ENCODE peak calls at places on chromosomes 1 and 21, in ten cellular contexts. X, H, B, T, Z, W, J, O, R and F are unnamed samples.

GRCh38 chr1:155127105-155127671 is 488 bp upstream of the EFNA1 start:
- DNase-seq in X (peak; percentile 80), H (peak; percentile 48), B (peak; percentile 57), T (peak; percentile 76), Z (peak; percentile 70), W (no peak), J (no peak), O (peak; percentile 55), R (peak; percentile 91), F (no peak)

GRCh38 chr1:8373547-8374270 is 55.8 kb downstream of the SLC45A1 start:
- DNase-seq in X (peak; percentile 40), H (peak; percentile 77), B (peak; percentile 92), T (peak; percentile 81), Z (peak; percentile 89), W (no peak), J (no peak), O (peak; percentile 93), R (no peak), F (no peak)

GRCh38 chr21:34260598-34260997 is 103.2 kb upstream of the KCNE2 start:
- DNase-seq in X (no peak), H (no peak), B (no peak), T (no peak), Z (no peak), W (no peak), J (no peak), O (no peak), R (no peak), F (no peak)

GRCh38 chr21:41600961-41601572 is 93.1 kb upstream of the TMPRSS2 start:
- DNase-seq in X (no peak), H (no peak), B (no peak), T (no peak), Z (no peak), W (no peak), J (no peak), O (no peak), R (peak; percentile 57), F (no peak)

GRCh38 chr1:182909578-182909977 is 43.4 kb downstream of the SHCBP1L start:
- DNase-seq in X (peak; percentile 21), H (no peak), B (no peak), T (no peak), Z (no peak), W (no peak), J (no peak), O (no peak), R (no peak), F (no peak)

GRCh38 chr1:90761156-90761555 is 44.1 kb upstream of the BARHL2 start:
- DNase-seq in X (peak; percentile 20), H (no peak), B (no peak), T (no peak), Z (no peak), W (no peak), J (no peak), O (no peak), R (no peak), F (no peak)

GRCh38 chr21:45217010-45217409 is 70.7 kb downstream of the POFUT2 start:
- DNase-seq in X (no peak), H (no peak), B (no peak), T (no peak), Z (no peak), W (no peak), J (no peak), O (no peak), R (no peak), F (no peak)

GRCh38 chr1:224726783-224727182 is 110.7 kb downstream of the CNIH3 start:
- DNase-seq in X (no peak), H (no peak), B (peak; percentile 91), T (peak; percentile 70), Z (peak; percentile 98), W (no peak), J (no peak), O (no peak), R (peak; percentile 77), F (no peak)

GRCh38 chr1:110476028-110476765 is 25.2 kb downstream of the PROK1 start:
- DNase-seq in X (no peak), H (no peak), B (no peak), T (no peak), Z (no peak), W (no peak), J (no peak), O (no peak), R (no peak), F (no peak)

GRCh38 chr1:27366113-27366410 is 699 bp downstream of the MAP3K6 start:
- DNase-seq in X (peak; percentile 89), H (peak; percentile 94), B (peak; percentile 49), T (peak; percentile 86), Z (peak; percentile 58), W (peak; percentile 54), J (peak; percentile 50), O (peak; percentile 84), R (peak; percentile 96), F (no peak)

GRCh38 chr1:156195853-156196252 is 1.9 kb downstream of the SLC25A44 start:
- DNase-seq in X (no peak), H (no peak), B (no peak), T (no peak), Z (no peak), W (no peak), J (no peak), O (no peak), R (no peak), F (no peak)
- H3K4me3 ChIP-seq in X (no peak overlapping the region), H (no peak overlapping the region), B (no peak overlapping the region), T (no peak overlapping the region), Z (no peak overlapping the region), W (no peak overlapping the region), J (no peak overlapping the region), O (no peak overlapping the region), R (no peak overlapping the region), F (no peak overlapping the region)

GRCh38 chr1:64505944-64506658 is 36.2 kb downstream of the CACHD1 start:
- DNase-seq in X (no peak), H (no peak), B (no peak), T (no peak), Z (no peak), W (peak; percentile 69), J (no peak), O (peak; percentile 29), R (peak; percentile 66), F (no peak)
- H3K4me3 ChIP-seq in X (peak overlapping the region; percentile 56), H (peak overlapping the region; percentile 68), B (no peak overlapping the region), T (peak overlapping the region; percentile 50), Z (peak overlapping the region; percentile 24), W (peak overlapping the region; percentile 5), J (peak overlapping the region; percentile 48), O (peak overlapping the region; percentile 57), R (peak overlapping the region; percentile 48), F (peak overlapping the region; percentile 45)

GRCh38 chr21:38806942-38807284 is 1.2 kb downstream of the ETS2 start:
- DNase-seq in X (no peak), H (no peak), B (peak; percentile 49), T (no peak), Z (peak; percentile 53), W (no peak), J (no peak), O (no peak), R (no peak), F (no peak)
- H3K4me3 ChIP-seq in X (peak overlapping the region; percentile 80), H (peak overlapping the region; percentile 93), B (peak overlapping the region; percentile 95), T (peak overlapping the region; percentile 79), Z (peak overlapping the region; percentile 78), W (peak overlapping the region; percentile 76), J (peak overlapping the region; percentile 74), O (peak overlapping the region; percentile 93), R (peak overlapping the region; percentile 99), F (peak overlapping the region; percentile 59)

GRCh38 chr1:220751130-220751529 is 3.0 kb downstream of the MTARC2 start:
- DNase-seq in X (no peak), H (no peak), B (no peak), T (no peak), Z (no peak), W (no peak), J (no peak), O (no peak), R (no peak), F (no peak)

GRCh38 chr1:220747426-220748090 is 564 bp upstream of the MTARC2 start:
- DNase-seq in X (peak; percentile 42), H (no peak), B (no peak), T (no peak), Z (no peak), W (no peak), J (no peak), O (no peak), R (no peak), F (no peak)

GRCh38 chr1:220755316-220755715 is 7.2 kb downstream of the MTARC2 start:
- DNase-seq in X (no peak), H (no peak), B (no peak), T (no peak), Z (no peak), W (no peak), J (no peak), O (no peak), R (no peak), F (peak; percentile 81)

GRCh38 chr1:220748091-220748934 is at the start of gene MTARC2:
- DNase-seq in X (peak; percentile 91), H (peak; percentile 86), B (peak; percentile 49), T (peak; percentile 71), Z (peak; percentile 73), W (no peak), J (peak; percentile 7), O (peak; percentile 92), R (peak; percentile 90), F (peak; percentile 88)

DNA sequence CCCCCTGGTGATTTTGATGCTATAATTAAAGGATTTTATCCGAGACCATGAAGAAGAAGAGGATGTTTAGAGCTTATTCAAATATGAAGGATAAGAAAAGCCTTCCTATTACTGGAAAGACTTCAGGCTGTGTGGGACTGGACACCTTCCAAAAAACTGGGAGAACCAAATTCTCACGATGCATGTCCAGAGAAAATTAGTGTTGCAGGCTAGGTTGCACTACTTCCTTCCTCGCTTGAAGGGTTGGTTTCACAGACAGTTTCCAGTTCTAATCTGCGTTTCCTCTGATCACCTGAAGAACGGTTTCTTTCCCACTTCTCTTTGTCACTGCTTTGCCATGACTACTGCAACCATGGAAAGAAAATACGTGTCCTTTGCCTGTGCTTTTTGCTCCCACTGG is 2.0 kb downstream of the MTARC2 start:
- DNase-seq in X (no peak), H (no peak), B (no peak), T (no peak), Z (peak; percentile 18), W (no peak), J (no peak), O (no peak), R (no peak), F (no peak)
- H3K4me3 ChIP-seq in X (peak overlapping the region; percentile 15), H (peak overlapping the region; percentile 87), B (no peak overlapping the region), T (peak overlapping the region; percentile 7), Z (no peak overlapping the region), W (no peak overlapping the region), J (no peak overlapping the region), O (peak overlapping the region; percentile 5), R (peak overlapping the region; percentile 73), F (no peak overlapping the region)